ENCODE peak calls at places on chromosomes 16 and 17, in ten cellular contexts. X is HFFc6, Z is A549, U is IMR-90, V is ascending aorta, I is lower leg skin, Q is stomach, A is WTC11, C is prostate gland, P is heart left ventricle. W is an unnamed sample.

GRCh38 chr17:49715717-49716279 is 8.0 kb upstream of the SLC35B1 start:
- DNase-seq in A (no peak), I (no peak), V (no peak), X (no peak), C (no peak), Q (no peak), P (no peak), U (no peak), Z (no peak), W (no peak)

GRCh38 chr16:60204221-60204620 is 1470.1 kb upstream of the GOT2 start:
- DNase-seq in C (no peak), P (no peak), Q (no peak), Z (no peak), X (no peak), A (no peak), I (no peak), U (no peak), V (no peak), W (no peak)

GRCh38 chr16:31099860-31100638 is 5.5 kb upstream of the VKORC1 start:
- DNase-seq in A (no peak), P (no peak), Z (no peak), I (no peak), Q (no peak), X (peak; percentile 47), V (no peak), C (no peak), U (peak; percentile 82), W (no peak)

GRCh38 chr16:84617068-84617630 is 729 bp downstream of the COTL1 start:
- DNase-seq in P (no peak), U (no peak), Q (peak; percentile 45), Z (no peak), A (peak; percentile 46), V (no peak), I (peak; percentile 91), C (no peak), X (no peak), W (peak; percentile 66)

GRCh38 chr17:79461041-79461440 is 149.8 kb downstream of the RBFOX3 start:
- DNase-seq in Q (no peak), C (no peak), P (no peak), V (no peak), U (peak; percentile 11), I (no peak), Z (peak; percentile 82), A (no peak), X (peak; percentile 42), W (no peak)

GRCh38 chr17:78358538-78359215 is 1.2 kb downstream of the SOCS3 start:
- DNase-seq in C (no peak), V (no peak), X (peak; percentile 27), U (peak; percentile 53), I (no peak), P (no peak), Z (no peak), A (peak; percentile 48), Q (peak; percentile 48), W (peak; percentile 59)

GRCh38 chr16:29848420-29849297 is 14.4 kb downstream of the CDIPT start:
- DNase-seq in A (peak; percentile 86), X (peak; percentile 48), P (peak; percentile 77), I (peak; percentile 95), C (peak; percentile 27), U (peak; percentile 63), Z (peak; percentile 81), Q (peak; percentile 81), V (no peak), W (peak; percentile 80)

GRCh38 chr16:6797223-6797622 is 535.4 kb upstream of the RBFOX1 start:
- DNase-seq in P (no peak), A (no peak), V (no peak), Q (no peak), U (no peak), X (no peak), C (no peak), I (no peak), Z (no peak), W (no peak)

GRCh38 chr16:23146877-23147601 is 2.2 kb downstream of the USP31 start:
- DNase-seq in U (no peak), P (no peak), X (no peak), C (no peak), A (no peak), V (no peak), I (peak; percentile 86), Z (no peak), Q (no peak), W (no peak)

GRCh38 chr17:40556884-40557414 is 8.3 kb downstream of the CCR7 start:
- DNase-seq in Q (peak; percentile 23), Z (no peak), C (no peak), I (peak; percentile 86), A (peak; percentile 11), U (no peak), X (no peak), P (peak; percentile 71), V (no peak), W (no peak)

GRCh38 chr17:40556198-40556661 is 9.0 kb downstream of the CCR7 start:
- DNase-seq in V (no peak), U (no peak), Z (no peak), X (no peak), C (no peak), A (no peak), I (no peak), P (no peak), Q (peak; percentile 10), W (peak; percentile 33)

GRCh38 chr17:40554646-40555295 is 10.5 kb downstream of the CCR7 start:
- DNase-seq in Q (peak; percentile 21), Z (no peak), U (no peak), A (peak; percentile 6), X (no peak), I (peak; percentile 80), P (no peak), V (no peak), C (no peak), W (peak; percentile 16)

GRCh38 chr17:40553694-40554534 is 11.4 kb downstream of the CCR7 start:
- DNase-seq in Z (no peak), P (peak; percentile 62), U (peak; percentile 43), V (no peak), X (peak; percentile 24), C (no peak), Q (peak; percentile 25), I (peak; percentile 96), A (peak; percentile 7), W (no peak)

GRCh38 chr17:40555296-40556190 is 9.7 kb downstream of the CCR7 start:
- DNase-seq in A (peak; percentile 6), Z (no peak), I (peak; percentile 84), P (no peak), U (no peak), C (no peak), X (no peak), V (no peak), Q (peak; percentile 17), W (peak; percentile 8)
- TF ChIP-seq CTCF in A (no peak), Z (no peak), I (no peak), P (no peak), U (no peak), C (no peak), X (no peak), V (no peak), Q (no peak), W (no peak)

GRCh38 chr16:51049276-51049675 is 101.8 kb downstream of the SALL1 start:
- DNase-seq in I (peak; percentile 50), A (no peak), X (no peak), P (no peak), Q (no peak), Z (no peak), U (no peak), V (no peak), C (no peak), W (no peak)

GRCh38 chr16:51051671-51052070 is 99.4 kb downstream of the SALL1 start:
- DNase-seq in X (no peak), P (no peak), Z (no peak), A (no peak), I (peak; percentile 12), V (no peak), U (no peak), C (no peak), Q (no peak), W (no peak)

GRCh38 chr16:51050379-51050710 is 100.7 kb downstream of the SALL1 start:
- DNase-seq in X (no peak), P (no peak), Q (no peak), A (no peak), U (no peak), Z (no peak), V (no peak), C (no peak), I (no peak), W (no peak)

GRCh38 chr16:51048544-51048943 is 102.5 kb downstream of the SALL1 start:
- DNase-seq in C (no peak), Q (no peak), X (no peak), V (no peak), P (no peak), A (no peak), Z (no peak), U (peak; percentile 2), I (peak; percentile 25), W (no peak)

DNA sequence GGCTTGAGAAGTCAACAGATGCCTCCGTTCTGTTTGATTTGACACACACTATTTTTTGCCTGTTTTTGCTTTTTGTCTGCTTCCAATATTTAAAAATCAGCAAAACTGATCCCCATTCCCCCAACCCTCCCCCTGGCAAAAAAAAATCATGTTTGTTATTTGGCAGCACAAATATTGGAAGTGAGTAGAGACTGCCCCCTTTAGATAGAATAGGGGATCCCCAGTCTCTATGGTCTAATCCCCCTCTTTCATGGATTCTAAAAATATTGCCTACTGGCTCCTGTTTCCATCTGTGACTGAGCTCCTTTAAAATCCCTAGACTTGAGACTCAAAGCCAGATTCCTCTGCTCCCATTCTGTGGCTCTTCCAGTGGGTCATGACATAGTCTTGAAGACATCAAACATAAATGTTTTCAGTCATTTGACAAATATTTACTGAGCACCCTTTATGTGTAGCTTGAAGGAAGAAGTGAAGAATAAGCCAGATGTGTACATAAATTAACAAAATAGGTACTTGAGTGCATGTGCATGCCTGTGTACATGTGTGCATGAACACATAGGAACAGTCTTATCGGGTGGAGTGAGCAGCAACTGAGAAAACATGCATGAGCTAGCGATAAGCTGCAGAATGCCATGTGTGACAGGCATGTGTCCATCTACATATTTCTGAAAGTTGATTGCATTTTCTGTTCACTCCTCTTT is 101.2 kb downstream of the SALL1 start:
- DNase-seq in Q (no peak), V (no peak), C (no peak), X (no peak), A (no peak), Z (no peak), U (no peak), P (no peak), I (peak; percentile 8), W (no peak)
- TF ChIP-seq CTCF in Q (no peak), V (no peak), C (no peak), X (no peak), A (no peak), Z (no peak), U (no peak), P (no peak), I (no peak), W (no peak)

GRCh38 chr17:27407916-27408846 is 48.1 kb upstream of the KSR1 start:
- DNase-seq in Z (peak; percentile 33), P (no peak), Q (peak; percentile 16), V (no peak), C (no peak), I (peak; percentile 78), A (no peak), U (peak; percentile 51), X (peak; percentile 53), W (no peak)
- TF ChIP-seq CTCF in Z (no peak), P (no peak), Q (no peak), V (no peak), C (no peak), I (no peak), A (no peak), U (no peak), X (no peak), W (no peak)

DNA sequence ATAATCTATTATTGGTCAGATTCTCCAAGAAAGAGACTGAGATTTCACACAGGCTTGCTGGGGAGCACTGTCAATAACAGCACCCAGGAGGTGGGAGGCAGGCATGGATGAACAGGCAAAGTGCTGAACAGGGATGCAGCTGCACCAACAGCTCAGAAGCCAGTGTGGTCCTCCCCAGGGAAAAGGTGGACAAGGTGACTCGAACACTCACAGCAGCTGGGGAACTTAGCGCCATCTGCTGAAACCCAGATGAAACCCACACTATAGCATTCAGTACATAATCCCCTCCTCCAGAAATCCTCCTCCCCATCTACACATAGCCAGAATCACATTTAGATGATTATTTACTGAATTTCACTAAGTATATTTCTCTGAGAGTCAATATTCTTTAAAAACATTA is 255.2 kb upstream of the WSB1 start:
- DNase-seq in Z (no peak), C (no peak), X (no peak), A (no peak), V (no peak), I (no peak), P (no peak), U (no peak), Q (no peak), W (no peak)
- TF ChIP-seq CTCF in Z (peak; percentile 11), C (no peak), X (no peak), A (no peak), V (no peak), I (no peak), P (no peak), U (no peak), Q (no peak), W (no peak)